ENCODE peak calls at places on chromosomes 5 and 9, in five cellular contexts. L, S, X, Z and U are unnamed samples.
A peak's percentile ranks its signal among the peaks of the same experiment; 100 is the strongest.

GRCh38 chr5:134131578-134132350 is 17.3 kb downstream of the TCF7 start:
- DNase-seq in Z (no peak), L (no peak), S (no peak), X (no peak), U (no peak)

GRCh38 chr9:70438341-70438924 is 24.0 kb upstream of the KLF9 start:
- DNase-seq in S (peak; percentile 52), L (peak; percentile 93), X (peak; percentile 93), Z (no peak), U (peak; percentile 87)

GRCh38 chr9:93132946-93133640 is 958 bp downstream of the NINJ1 start:
- DNase-seq in L (no peak), X (no peak), S (no peak), Z (no peak), U (peak; percentile 20)

GRCh38 chr5:113612060-113612496 is 98.6 kb downstream of the YTHDC2 start:
- DNase-seq in Z (no peak), X (peak; percentile 55), L (peak; percentile 59), S (peak; percentile 3), U (no peak)

GRCh38 chr5:8340739-8341344 is 471.9 kb downstream of the MTRR start:
- DNase-seq in L (no peak), X (peak; percentile 2), S (peak; percentile 36), Z (no peak), U (no peak)

GRCh38 chr9:114382951-114383865 is 4.6 kb downstream of the AKNA start:
- DNase-seq in L (no peak), X (peak; percentile 11), Z (peak; percentile 66), S (no peak), U (no peak)

GRCh38 chr9:133926165-133926856 is 65.8 kb downstream of the VAV2 start:
- DNase-seq in L (no peak), Z (no peak), S (no peak), X (no peak), U (no peak)

GRCh38 chr9:37061763-37062162 is 27.7 kb upstream of the PAX5 start:
- DNase-seq in S (peak; percentile 10), L (no peak), X (peak; percentile 49), Z (no peak), U (peak; percentile 3)

GRCh38 chr9:20144255-20144654 is 355.4 kb upstream of the SLC24A2 start:
- DNase-seq in X (peak; percentile 13), S (no peak), L (no peak), Z (no peak), U (no peak)

GRCh38 chr5:14305045-14305444 is 161.9 kb downstream of the TRIO start:
- DNase-seq in L (peak; percentile 63), S (peak; percentile 15), Z (no peak), X (peak; percentile 92), U (peak; percentile 92)

GRCh38 chr5:142104491-142104890 is 4.1 kb upstream of the NDFIP1 start:
- DNase-seq in L (no peak), Z (no peak), S (no peak), X (no peak), U (no peak)

GRCh38 chr5:142296914-142297417 is 27.9 kb downstream of the SPRY4 start:
- DNase-seq in Z (no peak), S (no peak), L (peak; percentile 99), X (peak; percentile 47), U (no peak)

GRCh38 chr5:71887680-71888079 is 168.6 kb downstream of the CARTPT start:
- DNase-seq in S (peak; percentile 92), Z (no peak), X (peak; percentile 65), L (peak; percentile 77), U (peak; percentile 75)

GRCh38 chr5:176772271-176773210 is 37.8 kb upstream of the UNC5A start:
- DNase-seq in X (no peak), Z (no peak), S (no peak), L (no peak), U (no peak)

GRCh38 chr9:19948021-19948420 is 159.2 kb upstream of the SLC24A2 start:
- DNase-seq in L (no peak), S (no peak), X (no peak), Z (no peak), U (no peak)

GRCh38 chr9:135865531-135865930 is 41.8 kb downstream of the CAMSAP1 start:
- DNase-seq in L (no peak), Z (no peak), X (no peak), S (no peak), U (no peak)

GRCh38 chr5:143182901-143183820 is 220.3 kb downstream of the NR3C1 start:
- DNase-seq in Z (no peak), X (no peak), L (no peak), S (peak; percentile 41), U (peak; percentile 98)

GRCh38 chr9:118729981-118730380 is 639.3 kb downstream of the BRINP1 start:
- DNase-seq in L (no peak), S (no peak), X (no peak), Z (no peak), U (no peak)

GRCh38 chr9:12272471-12273072 is 420.6 kb upstream of the TYRP1 start:
- DNase-seq in Z (no peak), L (no peak), S (no peak), X (no peak), U (no peak)

GRCh38 chr5:7589800-7590199 is 193.9 kb downstream of the ADCY2 start:
- DNase-seq in X (no peak), Z (no peak), L (no peak), S (no peak), U (no peak)

GRCh38 chr9:389758-390157 is 175.1 kb downstream of the DOCK8 start:
- DNase-seq in L (no peak), S (no peak), X (no peak), Z (no peak), U (peak; percentile 12)

GRCh38 chr9:16846986-16847385 is 23.5 kb downstream of the BNC2 start:
- DNase-seq in Z (no peak), S (no peak), L (no peak), X (no peak), U (no peak)

GRCh38 chr5:150637245-150638052 is 3.0 kb upstream of the SYNPO start:
- DNase-seq in Z (no peak), L (peak; percentile 86), X (peak; percentile 87), S (no peak), U (peak; percentile 87)

GRCh38 chr5:34476941-34477565 is 179.1 kb upstream of the RAI14 start:
- DNase-seq in S (no peak), L (no peak), X (no peak), Z (no peak), U (no peak)

GRCh38 chr5:178108966-178109365 is 4.4 kb upstream of the N4BP3 start:
- DNase-seq in L (no peak), S (no peak), X (no peak), Z (no peak), U (no peak)

GRCh38 chr5:145536133-145536532 is 299.0 kb downstream of the PRELID2 start:
- DNase-seq in X (peak; percentile 7), S (no peak), L (no peak), Z (no peak), U (peak; percentile 31)

GRCh38 chr5:11588803-11589202 is 315.4 kb downstream of the CTNND2 start:
- DNase-seq in Z (no peak), X (no peak), L (no peak), S (no peak), U (no peak)

GRCh38 chr9:4116708-4117460 is 183.0 kb downstream of the GLIS3 start:
- DNase-seq in X (peak; percentile 59), S (no peak), Z (no peak), L (no peak), U (no peak)

GRCh38 chr9:120662513-120662912 is 51.8 kb downstream of the MEGF9 start:
- DNase-seq in Z (no peak), S (no peak), L (no peak), X (no peak), U (no peak)

GRCh38 chr9:81771606-81772005 is 82.3 kb upstream of the TLE1 start:
- DNase-seq in S (peak; percentile 7), Z (no peak), L (peak; percentile 83), X (peak; percentile 7), U (peak; percentile 10)

GRCh38 chr5:53858700-53859456 is 298.4 kb downstream of the NDUFS4 start:
- DNase-seq in S (no peak), X (no peak), Z (no peak), L (no peak), U (no peak)

GRCh38 chr9:134793281-134793680 is 87.3 kb upstream of the FCN2 start:
- DNase-seq in Z (no peak), S (no peak), L (no peak), X (no peak), U (no peak)

GRCh38 chr5:40797273-40798011 is 732 bp downstream of the PRKAA1 start:
- DNase-seq in Z (peak; percentile 81), L (peak; percentile 96), X (peak; percentile 76), S (peak; percentile 80), U (peak; percentile 41)

GRCh38 chr9:94301577-94301976 is 26.9 kb downstream of the NUTM2F start:
- DNase-seq in Z (no peak), L (no peak), X (no peak), S (peak; percentile 11), U (no peak)

GRCh38 chr5:151264113-151264512 is 11.1 kb downstream of the GM2A start:
- DNase-seq in Z (no peak), L (peak; percentile 29), S (no peak), X (peak; percentile 61), U (peak; percentile 25)

GRCh38 chr5:34523382-34523716 is 132.8 kb upstream of the RAI14 start:
- DNase-seq in L (no peak), Z (no peak), S (no peak), X (no peak), U (no peak)

GRCh38 chr9:136865768-136866103 is 372 bp downstream of the EDF1 start:
- DNase-seq in Z (no peak), X (no peak), L (no peak), S (no peak), U (no peak)

GRCh38 chr5:172701336-172702061 is 60.4 kb downstream of the NEURL1B start:
- DNase-seq in Z (no peak), L (no peak), X (no peak), S (no peak), U (no peak)

GRCh38 chr9:89507626-89508025 is 9.7 kb upstream of the SEMA4D start:
- DNase-seq in L (no peak), Z (peak; percentile 8), S (no peak), X (no peak), U (no peak)